ENCODE peak calls at places on chromosomes 4 and X, in eight cellular contexts. T is esophagus squamous epithelium, D is fibroblast of lung, L is right atrium auricular region, Y is brain microvascular endothelial cell, Z is suprapubic skin, K is colonic mucosa, J is dorsolateral prefrontal cortex. C is an unnamed sample.

GRCh38 chr4:141810038-141810701 is 173.8 kb downstream of the IL15 start:
- DNase-seq in T (no peak), D (peak; percentile 46), L (no peak), Y (no peak), Z (no peak), K (no peak), J (no peak), C (no peak)

GRCh38 chrX:42269186-42269585 is 345.8 kb upstream of the CASK start:
- DNase-seq in T (no peak), D (no peak), L (no peak), Y (no peak), Z (no peak), K (no peak), J (no peak), C (no peak)

GRCh38 chrX:8773117-8773516 is 28.1 kb downstream of the FAM9A start:
- DNase-seq in T (no peak), D (no peak), L (no peak), Y (no peak), Z (no peak), K (no peak), J (no peak), C (no peak)

GRCh38 chrX:101482296-101482695 is 3.0 kb upstream of the ARMCX4 start:
- DNase-seq in T (no peak), D (peak; percentile 70), L (no peak), Y (peak; percentile 18), Z (no peak), K (no peak), J (no peak), C (no peak)

GRCh38 chrX:149003863-149004660 is 501.0 kb downstream of the IDS start:
- DNase-seq in T (no peak), D (peak; percentile 73), L (no peak), Y (peak; percentile 11), Z (no peak), K (no peak), J (no peak), C (no peak)

GRCh38 chr4:31613946-31614623 is 893.9 kb downstream of the PCDH7 start:
- DNase-seq in T (no peak), D (peak; percentile 1), L (no peak), Y (no peak), Z (no peak), K (no peak), J (no peak), C (no peak)

GRCh38 chr4:123481034-123481433 is 84.4 kb downstream of the SPRY1 start:
- DNase-seq in T (no peak), D (peak; percentile 96), L (no peak), Y (peak; percentile 61), Z (no peak), K (no peak), J (no peak), C (no peak)

GRCh38 chrX:119871599-119872395 is at the start of the genes NDUFA1 and RNF113A:
- DNase-seq in T (peak; percentile 44), D (peak; percentile 82), L (peak; percentile 85), Y (peak; percentile 57), Z (peak; percentile 86), K (peak; percentile 87), J (peak; percentile 79), C (peak; percentile 84)

GRCh38 chrX:42751573-42751972 is 26.4 kb downstream of the PPP1R2C start:
- DNase-seq in T (no peak), D (peak; percentile 80), L (no peak), Y (peak; percentile 9), Z (no peak), K (no peak), J (no peak), C (no peak)

GRCh38 chr4:150385606-150386005 is 196.3 kb upstream of the MAB21L2 start:
- DNase-seq in T (peak; percentile 0), D (peak; percentile 90), L (no peak), Y (peak; percentile 77), Z (no peak), K (no peak), J (no peak), C (no peak)

GRCh38 chrX:124300412-124300811 is 32.0 kb upstream of the TEX13D start:
- DNase-seq in T (no peak), D (no peak), L (no peak), Y (no peak), Z (no peak), K (no peak), J (no peak), C (no peak)

GRCh38 chr4:125620066-125620850 is 305.5 kb downstream of the FAT4 start:
- DNase-seq in T (no peak), D (no peak), L (no peak), Y (no peak), Z (no peak), K (no peak), J (no peak), C (no peak)

GRCh38 chr4:184647391-184648101 is 1.7 kb downstream of the CASP3 start:
- DNase-seq in T (no peak), D (peak; percentile 20), L (no peak), Y (no peak), Z (no peak), K (no peak), J (no peak), C (no peak)

GRCh38 chr4:84677093-84677492 is 94.2 kb downstream of the CDS1 start:
- DNase-seq in T (no peak), D (no peak), L (no peak), Y (no peak), Z (no peak), K (no peak), J (no peak), C (no peak)

GRCh38 chrX:47060708-47061107 is 17.5 kb upstream of the RGN start:
- DNase-seq in T (no peak), D (no peak), L (no peak), Y (no peak), Z (no peak), K (no peak), J (no peak), C (no peak)

GRCh38 chr4:179867300-179867878 is 2375.8 kb upstream of the TENM3 start:
- DNase-seq in T (no peak), D (peak; percentile 23), L (no peak), Y (peak; percentile 4), Z (no peak), K (peak; percentile 49), J (peak; percentile 58), C (no peak)

GRCh38 chr4:3177905-3178304 is 71.1 kb upstream of the MSANTD1 start:
- DNase-seq in T (no peak), D (no peak), L (no peak), Y (no peak), Z (no peak), K (no peak), J (no peak), C (no peak)

GRCh38 chr4:38365748-38366310 is 298.2 kb upstream of the KLF3 start:
- DNase-seq in T (no peak), D (no peak), L (no peak), Y (no peak), Z (no peak), K (peak; percentile 46), J (no peak), C (no peak)

GRCh38 chrX:153777261-153778090 is 3.4 kb upstream of the SRPK3 start:
- DNase-seq in T (no peak), D (no peak), L (no peak), Y (no peak), Z (no peak), K (no peak), J (no peak), C (no peak)

GRCh38 chr4:186012071-186012470 is 56.9 kb upstream of the TLR3 start:
- DNase-seq in T (no peak), D (no peak), L (peak; percentile 44), Y (no peak), Z (no peak), K (no peak), J (no peak), C (no peak)
- H3K27me3 ChIP-seq in T (no peaks in the 10 kb centered on the region), D (no peaks in the 10 kb centered on the region), L (no peaks in the 10 kb centered on the region), Y (no peaks in the 10 kb centered on the region), Z (peaks cover 6% of the 10 kb centered on the region), K (no peaks in the 10 kb centered on the region), J (no peaks in the 10 kb centered on the region), C (no peaks in the 10 kb centered on the region)

GRCh38 chr4:100517864-100518341 is at the start of gene EMCN:
- DNase-seq in T (no peak), D (no peak), L (peak; percentile 58), Y (no peak), Z (no peak), K (no peak), J (no peak), C (no peak)

GRCh38 chr4:100510551-100510950 is 7.3 kb downstream of the EMCN start:
- DNase-seq in T (no peak), D (peak; percentile 5), L (no peak), Y (no peak), Z (no peak), K (no peak), J (no peak), C (no peak)

GRCh38 chr4:100511906-100512305 is 5.9 kb downstream of the EMCN start:
- DNase-seq in T (no peak), D (no peak), L (no peak), Y (no peak), Z (no peak), K (no peak), J (no peak), C (no peak)

GRCh38 chr4:100519205-100519604 is 1.4 kb upstream of the EMCN start:
- DNase-seq in T (no peak), D (no peak), L (no peak), Y (no peak), Z (no peak), K (no peak), J (no peak), C (no peak)

GRCh38 chr4:100516225-100516624 is 1.6 kb downstream of the EMCN start:
- DNase-seq in T (no peak), D (no peak), L (no peak), Y (no peak), Z (no peak), K (no peak), J (no peak), C (no peak)
- H3K27ac ChIP-seq in T (peak overlapping the region; percentile 60), D (no peak overlapping the region), L (peak overlapping the region; percentile 53), Y (no peak overlapping the region), Z (peak overlapping the region; percentile 46), K (no peak overlapping the region), J (no peak overlapping the region), C (no peak overlapping the region)

DNA sequence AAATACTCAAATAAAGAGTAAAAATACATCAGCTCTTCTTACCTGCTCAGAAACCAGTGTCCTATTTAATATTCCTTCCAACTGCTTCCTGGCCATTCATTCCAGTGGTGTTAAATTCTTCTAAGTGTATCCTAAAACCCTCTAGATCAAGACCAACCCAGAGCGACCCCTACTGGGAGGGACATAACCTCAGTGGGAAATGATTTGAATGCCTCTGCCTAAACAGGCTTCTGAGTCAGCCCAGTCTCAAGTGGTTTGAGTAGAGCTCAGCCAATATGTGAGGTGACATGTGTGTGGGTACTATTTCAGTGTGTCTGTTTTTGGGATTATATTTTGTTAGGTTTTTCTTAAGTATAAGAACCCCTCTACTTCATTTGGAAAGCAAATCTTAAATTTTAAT is 133.6 kb upstream of the ARHGEF9 start:
- DNase-seq in T (no peak), D (no peak), L (no peak), Y (peak; percentile 76), Z (no peak), K (no peak), J (no peak), C (no peak)
- TF ChIP-seq CTCF in T (no peak), D (no peak), L (peak; percentile 17), Y (peak; percentile 42), Z (no peak), K (no peak), J (no peak), C (no peak)

DNA sequence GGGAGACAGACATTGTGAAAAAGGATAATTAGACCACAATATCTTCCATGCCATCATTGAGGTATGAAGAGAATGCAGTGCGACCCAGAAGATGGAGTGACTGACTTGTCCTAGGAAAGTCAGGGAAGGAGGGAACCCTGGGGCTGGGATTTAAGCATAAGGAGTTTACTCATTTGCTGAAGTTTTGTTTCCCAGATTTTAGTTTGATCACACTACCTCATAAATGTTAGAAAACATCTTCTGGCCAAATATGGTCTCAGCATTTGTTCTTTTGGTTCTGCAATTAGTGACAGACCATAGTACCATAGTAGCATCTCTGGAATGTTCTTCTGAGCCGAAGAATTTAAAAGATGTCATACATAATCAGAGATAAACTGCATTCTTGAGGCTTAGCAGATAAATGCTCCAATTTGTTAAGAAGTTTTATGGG is 96.5 kb upstream of the PGRMC2 start:
- DNase-seq in T (no peak), D (peak; percentile 89), L (no peak), Y (peak; percentile 67), Z (no peak), K (no peak), J (no peak), C (no peak)
- H3K27me3 ChIP-seq in T (no peaks in the 10 kb centered on the region), D (no peaks in the 10 kb centered on the region), L (no peaks in the 10 kb centered on the region), Y (no peaks in the 10 kb centered on the region), Z (no peaks in the 10 kb centered on the region), K (no peaks in the 10 kb centered on the region), J (no peaks in the 10 kb centered on the region), C (no peaks in the 10 kb centered on the region)